ENCODE peak calls at places on chromosomes 11 and 22, in six cellular contexts. W, A, S, J, U and Y are unnamed samples.

GRCh38 chr22:45709866-45710265 is 38.2 kb downstream of the ATXN10 start:
- DNase-seq in W (no peak), A (no peak), S (no peak), J (no peak), U (no peak), Y (no peak)

GRCh38 chr11:11584446-11584810 is 37.4 kb downstream of the GALNT18 start:
- DNase-seq in W (no peak), A (no peak), S (no peak), J (no peak), U (peak; percentile 44), Y (peak; percentile 60)

GRCh38 chr22:28768701-28769393 is 3.6 kb upstream of the CCDC117 start:
- DNase-seq in W (no peak), A (no peak), S (no peak), J (no peak), U (no peak), Y (no peak)

GRCh38 chr22:37334859-37335818 is 52.8 kb downstream of the CYTH4 start:
- DNase-seq in W (no peak), A (no peak), S (no peak), J (peak; percentile 85), U (no peak), Y (no peak)

GRCh38 chr11:36628765-36629199 is 30.7 kb upstream of the RAG2 start:
- DNase-seq in W (no peak), A (no peak), S (no peak), J (no peak), U (no peak), Y (no peak)

GRCh38 chr11:34317038-34317360 is 40.8 kb downstream of the ABTB2 start:
- DNase-seq in W (no peak), A (no peak), S (no peak), J (no peak), U (no peak), Y (no peak)

GRCh38 chr11:6646040-6646439 is 9.6 kb downstream of the DCHS1 start:
- DNase-seq in W (peak; percentile 77), A (no peak), S (no peak), J (no peak), U (peak; percentile 87), Y (no peak)

GRCh38 chr11:102097175-102097574 is 13.1 kb upstream of the YAP1 start:
- DNase-seq in W (no peak), A (no peak), S (no peak), J (no peak), U (no peak), Y (no peak)

GRCh38 chr11:122711831-122712378 is 56.4 kb downstream of the UBASH3B start:
- DNase-seq in W (no peak), A (no peak), S (no peak), J (no peak), U (no peak), Y (no peak)

GRCh38 chr11:98616256-98616655 is 404.5 kb upstream of the CNTN5 start:
- DNase-seq in W (no peak), A (no peak), S (no peak), J (no peak), U (no peak), Y (no peak)

GRCh38 chr11:119531091-119531490 is 108.1 kb upstream of the THY1 start:
- DNase-seq in W (no peak), A (no peak), S (peak; percentile 31), J (no peak), U (no peak), Y (no peak)

GRCh38 chr11:58057481-58057880 is 26.7 kb downstream of the OR6Q1 start:
- DNase-seq in W (no peak), A (no peak), S (no peak), J (no peak), U (no peak), Y (peak; percentile 24)

GRCh38 chr11:128806496-128807261 is 60.4 kb downstream of the KCNJ1 start:
- DNase-seq in W (no peak), A (no peak), S (no peak), J (no peak), U (no peak), Y (no peak)

GRCh38 chr11:93196816-93197382 is 892 bp downstream of the SLC36A4 start:
- DNase-seq in W (no peak), A (no peak), S (no peak), J (no peak), U (no peak), Y (no peak)

GRCh38 chr11:18752502-18752901 is 26.5 kb upstream of the IGSF22 start:
- DNase-seq in W (no peak), A (no peak), S (no peak), J (no peak), U (no peak), Y (no peak)

GRCh38 chr11:7577883-7578242 is 64.1 kb downstream of the PPFIBP2 start:
- DNase-seq in W (no peak), A (no peak), S (no peak), J (no peak), U (no peak), Y (no peak)

GRCh38 chr11:86571273-86571948 is 101.0 kb downstream of the ME3 start:
- DNase-seq in W (no peak), A (no peak), S (no peak), J (no peak), U (no peak), Y (peak; percentile 47)